ENCODE peak calls at places on chromosomes 6 and 20, in ten cellular contexts. R is heart left ventricle, S is IMR-90, J is right lobe of liver, T is stomach, X is tibial nerve, O is suprapubic skin, A is breast epithelium, G is prostate gland, K is sigmoid colon. F is an unnamed sample.

GRCh38 chr20:34528921-34529297 is 12.7 kb downstream of the DYNLRB1 start:
- DNase-seq in X (peak; percentile 45), J (no peak), R (peak; percentile 47), S (no peak), G (peak; percentile 80), O (peak; percentile 73), A (peak; percentile 68), T (peak; percentile 81), K (peak; percentile 78), F (no peak)

GRCh38 chr6:4358414-4359107 is 223.2 kb upstream of the ECI2 start:
- DNase-seq in G (peak; percentile 74), O (peak; percentile 93), R (peak; percentile 89), T (peak; percentile 85), S (peak; percentile 100), K (peak; percentile 93), J (peak; percentile 75), X (peak; percentile 66), A (peak; percentile 85), F (peak; percentile 58)

GRCh38 chr20:9617062-9617461 is 102.7 kb downstream of the LAMP5 start:
- DNase-seq in A (no peak), O (peak; percentile 82), S (peak; percentile 66), K (no peak), X (peak; percentile 41), R (peak; percentile 46), T (peak; percentile 81), G (peak; percentile 65), J (peak; percentile 47), F (peak; percentile 44)

GRCh38 chr6:80531676-80532619 is 425.5 kb downstream of the BCKDHB start:
- DNase-seq in G (no peak), X (no peak), J (no peak), S (peak; percentile 31), T (no peak), A (no peak), R (no peak), O (no peak), K (no peak), F (no peak)

GRCh38 chr6:136411453-136412354 is 122.1 kb upstream of the BCLAF1 start:
- DNase-seq in J (no peak), K (no peak), X (no peak), O (no peak), S (no peak), G (no peak), A (no peak), R (no peak), T (no peak), F (no peak)

GRCh38 chr6:34301408-34301807 is 52.6 kb upstream of the SMIM29 start:
- DNase-seq in G (no peak), X (no peak), O (no peak), A (no peak), J (no peak), R (peak; percentile 85), S (peak; percentile 94), T (no peak), K (peak; percentile 74), F (no peak)

GRCh38 chr6:158817298-158818007 is 1.7 kb downstream of the EZR start:
- DNase-seq in G (peak; percentile 68), O (no peak), R (peak; percentile 65), X (peak; percentile 45), S (peak; percentile 48), J (peak; percentile 66), T (peak; percentile 83), K (peak; percentile 70), A (no peak), F (peak; percentile 59)

GRCh38 chr6:32967151-32968091 is 973 bp upstream of the BRD2 start:
- DNase-seq in T (no peak), A (no peak), O (no peak), S (peak; percentile 49), R (no peak), K (no peak), X (peak; percentile 41), J (no peak), G (no peak), F (no peak)

GRCh38 chr6:69935079-69935478 is 68.7 kb downstream of the COL19A1 start:
- DNase-seq in S (no peak), G (no peak), R (no peak), J (no peak), X (no peak), K (no peak), O (no peak), T (no peak), A (no peak), F (no peak)

GRCh38 chr6:45808917-45809316 is 206.7 kb downstream of the CLIC5 start:
- DNase-seq in A (no peak), J (no peak), K (no peak), T (no peak), X (no peak), O (no peak), S (no peak), G (no peak), R (no peak), F (no peak)

GRCh38 chr20:46708172-46708860 is 1.1 kb upstream of the SLC2A10 start:
- DNase-seq in X (no peak), A (no peak), G (peak; percentile 44), J (no peak), K (no peak), T (peak; percentile 65), R (no peak), S (no peak), O (no peak), F (no peak)

GRCh38 chr6:24848461-24848860 is 49.7 kb upstream of the ARMH2 start:
- DNase-seq in X (no peak), G (no peak), S (no peak), O (no peak), K (no peak), J (no peak), R (no peak), A (no peak), T (no peak), F (no peak)

GRCh38 chr6:2327591-2327990 is 82.2 kb upstream of the GMDS start:
- DNase-seq in X (no peak), O (no peak), A (no peak), S (no peak), T (no peak), R (no peak), K (no peak), J (no peak), G (no peak), F (no peak)

GRCh38 chr6:39887692-39888450 is 46.4 kb downstream of the MOCS1 start:
- DNase-seq in J (no peak), R (peak; percentile 83), K (peak; percentile 82), G (no peak), O (no peak), T (peak; percentile 65), A (no peak), X (peak; percentile 64), S (peak; percentile 95), F (peak; percentile 81)

GRCh38 chr20:57649617-57650015 is 29.4 kb upstream of the ZBP1 start:
- DNase-seq in T (no peak), A (no peak), X (no peak), S (no peak), K (no peak), O (no peak), G (no peak), J (no peak), R (no peak), F (peak; percentile 16)

GRCh38 chr20:64279826-64280459 is 24.4 kb downstream of the PCMTD2 start:
- DNase-seq in R (no peak), S (no peak), J (no peak), O (no peak), A (no peak), G (no peak), X (no peak), T (no peak), K (no peak), F (no peak)

GRCh38 chr6:154683756-154684523 is 49.3 kb upstream of the SCAF8 start:
- DNase-seq in T (no peak), X (no peak), J (no peak), O (no peak), K (no peak), A (no peak), S (peak; percentile 49), G (no peak), R (no peak), F (no peak)

GRCh38 chr6:106339334-106340029 is 13.9 kb upstream of the ATG5 start:
- DNase-seq in J (no peak), X (peak; percentile 48), T (peak; percentile 54), S (peak; percentile 70), K (peak; percentile 68), A (no peak), O (no peak), R (peak; percentile 24), G (peak; percentile 57), F (no peak)

DNA sequence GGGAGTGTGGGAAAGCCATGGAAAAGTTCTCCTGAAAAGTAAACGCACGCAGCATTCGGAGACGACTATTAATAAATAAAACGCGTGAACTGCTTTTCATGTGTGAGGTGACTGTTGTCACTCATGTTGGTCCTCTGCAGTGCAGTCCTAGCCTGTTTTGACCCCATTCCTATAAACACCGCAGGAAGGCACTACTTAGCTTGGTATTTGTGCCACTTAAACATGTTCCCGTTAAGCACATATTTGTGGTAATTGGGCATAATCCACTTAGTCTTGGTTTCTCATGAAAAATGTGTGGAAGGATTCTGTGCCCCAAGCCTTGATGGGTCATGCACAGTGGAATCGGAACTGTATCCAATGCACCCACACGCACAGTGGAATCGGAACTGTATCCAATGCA is 313.9 kb downstream of the THBS2 start:
- DNase-seq in G (no peak), R (no peak), A (no peak), T (no peak), S (no peak), J (no peak), K (no peak), O (no peak), X (no peak), F (no peak)
- H3K27ac ChIP-seq in G (no peak overlapping the region), R (no peak overlapping the region), A (no peak overlapping the region), T (no peak overlapping the region), S (no peak overlapping the region), J (no peak overlapping the region), K (no peak overlapping the region), O (no peak overlapping the region), X (no peak overlapping the region), F (peak overlapping the region; percentile 37)

GRCh38 chr6:41416165-41416837 is 80.9 kb downstream of the NCR2 start:
- DNase-seq in J (no peak), T (no peak), O (no peak), R (no peak), K (no peak), A (no peak), G (no peak), S (no peak), X (no peak), F (no peak)
- H3K27me3 ChIP-seq in J (no peaks in the 10 kb centered on the region), T (peaks cover 41% of the 10 kb centered on the region), O (peaks cover 54% of the 10 kb centered on the region), R (peaks cover 19% of the 10 kb centered on the region), K (peaks cover 10% of the 10 kb centered on the region), A (no peaks in the 10 kb centered on the region), G (no peaks in the 10 kb centered on the region), S (peaks cover 77% of the 10 kb centered on the region), X (no peaks in the 10 kb centered on the region), F (no peaks in the 10 kb centered on the region)

DNA sequence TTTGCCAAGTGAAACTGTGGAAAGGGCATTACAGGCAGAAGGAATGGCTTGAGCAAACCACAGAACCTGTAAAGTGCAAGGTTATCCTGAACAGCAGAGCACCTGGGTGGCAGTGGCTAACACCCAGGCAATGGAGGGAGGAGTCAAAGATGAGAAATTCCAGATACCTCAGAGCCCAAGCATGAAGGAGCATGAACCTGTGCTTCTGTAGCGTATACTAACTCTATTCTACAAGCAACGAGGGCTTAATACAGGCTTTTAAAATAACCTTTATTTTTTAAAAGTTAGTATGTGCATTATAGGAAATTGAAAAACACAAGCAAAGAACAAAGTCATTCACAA is 77.0 kb downstream of the CNBD2 start:
- DNase-seq in S (no peak), O (no peak), G (no peak), T (no peak), J (no peak), R (no peak), K (no peak), A (no peak), X (no peak), F (no peak)
- TF ChIP-seq POLR2A in S (no peak), O (no peak), G (no peak), T (no peak), J (no peak), R (no peak), K (no peak), A (no peak), X (no peak), F (no peak)

GRCh38 chr6:167832497-167833395 is 6.0 kb downstream of the AFDN start:
- DNase-seq in G (peak; percentile 57), R (no peak), K (no peak), S (peak; percentile 33), X (no peak), O (no peak), J (no peak), A (no peak), T (no peak), F (no peak)
- H3K27ac ChIP-seq in G (peak overlapping the region; percentile 66), R (no peak overlapping the region), K (peak overlapping the region; percentile 52), S (no peak overlapping the region), X (no peak overlapping the region), O (no peak overlapping the region), J (peak overlapping the region; percentile 34), A (peak overlapping the region; percentile 66), T (peak overlapping the region; percentile 36), F (no peak overlapping the region)

F was measured in ovary.